ENCODE peak calls at places on chromosomes 12 and 14, in five cellular contexts. L is stimulated activated CD8-positive, alpha-beta memory T cell treated with anti-CD3 and anti-CD28 coated beads, Interleukin-12 subunit alpha, Interleukin-12 subunit beta, amount 100 ng/mL, for 4 hours; Q is adrenal gland; R is NCI-H774; X is NCI-H1436 treated with DMSO at 0.1 percent for 48 hours. M is an unnamed sample.

GRCh38 chr14:86787782-86788181 is 1205.2 kb downstream of the GALC start:
- DNase-seq in L (no peak), R (no peak), X (no peak), Q (no peak), M (no peak)

GRCh38 chr14:54173782-54174181 is 217.2 kb upstream of the BMP4 start:
- DNase-seq in L (no peak), X (no peak), Q (no peak), R (no peak), M (no peak)

GRCh38 chr14:96940009-96940408 is 142.8 kb downstream of the VRK1 start:
- DNase-seq in X (no peak), Q (no peak), L (no peak), R (no peak), M (no peak)

GRCh38 chr12:67442347-67442841 is 173.2 kb downstream of the CAND1 start:
- DNase-seq in L (no peak), Q (peak; percentile 44), X (no peak), R (no peak), M (no peak)

GRCh38 chr14:31122921-31123320 is 84.7 kb downstream of the HECTD1 start:
- DNase-seq in Q (no peak), X (no peak), R (no peak), L (no peak), M (no peak)

GRCh38 chr14:57383125-57383524 is 7.3 kb upstream of the NAA30 start:
- DNase-seq in Q (no peak), R (no peak), L (no peak), X (no peak), M (no peak)

GRCh38 chr14:64706552-64707193 is 2.4 kb downstream of the PLEKHG3 start:
- DNase-seq in R (no peak), L (no peak), X (no peak), Q (no peak), M (peak; percentile 49)

GRCh38 chr12:52346596-52346995 is 20.7 kb downstream of the KRT85 start:
- DNase-seq in Q (no peak), R (no peak), L (no peak), X (no peak), M (no peak)

GRCh38 chr14:45253070-45253753 is at the start of gene MIS18BP1:
- DNase-seq in Q (peak; percentile 95), X (peak; percentile 64), R (peak; percentile 96), L (peak; percentile 85), M (peak; percentile 96)

GRCh38 chr12:107843351-107844311 is 69.1 kb downstream of the ASCL4 start:
- DNase-seq in X (no peak), L (no peak), R (no peak), Q (no peak), M (no peak)

GRCh38 chr12:110269622-110270124 is 11.4 kb upstream of the ATP2A2 start:
- DNase-seq in R (no peak), L (no peak), X (no peak), Q (no peak), M (peak; percentile 20)

GRCh38 chr12:107684990-107685359 is 624 bp upstream of the PWP1 start:
- DNase-seq in Q (no peak), R (peak; percentile 55), X (no peak), L (no peak), M (no peak)

GRCh38 chr14:62126885-62127478 is 364.8 kb downstream of the SNAPC1 start:
- DNase-seq in R (peak; percentile 42), Q (peak; percentile 17), X (peak; percentile 30), L (no peak), M (no peak)

GRCh38 chr12:12197128-12197527 is 69.7 kb downstream of the LRP6 start:
- DNase-seq in R (no peak), X (no peak), Q (no peak), L (no peak), M (no peak)

GRCh38 chr12:76698966-76699365 is 64.9 kb upstream of the ZDHHC17 start:
- DNase-seq in Q (no peak), X (no peak), L (no peak), R (no peak), M (no peak)

GRCh38 chr12:29537292-29537691 is 39.8 kb upstream of the OVCH1 start:
- DNase-seq in L (no peak), Q (no peak), X (no peak), R (no peak), M (no peak)

GRCh38 chr12:80262372-80263170 is 163.2 kb downstream of the OTOGL start:
- DNase-seq in X (no peak), Q (no peak), L (no peak), R (no peak), M (no peak)

GRCh38 chr14:28751467-28752058 is 15.0 kb upstream of the FOXG1 start:
- DNase-seq in R (peak; percentile 73), Q (peak; percentile 39), X (no peak), L (no peak), M (no peak)

GRCh38 chr12:130933269-130933995 is 20.3 kb upstream of the ADGRD1 start:
- DNase-seq in L (no peak), R (no peak), X (no peak), Q (no peak), M (peak; percentile 81)

GRCh38 chr12:121579190-121579791 is 1.5 kb downstream of the KDM2B start:
- DNase-seq in X (no peak), L (peak; percentile 22), Q (peak; percentile 45), R (no peak), M (peak; percentile 60)

GRCh38 chr14:65833256-65833880 is 420.8 kb downstream of the FUT8 start:
- DNase-seq in R (no peak), Q (peak; percentile 25), X (no peak), L (no peak), M (no peak)

GRCh38 chr12:49028666-49029275 is 10.2 kb upstream of the PRKAG1 start:
- DNase-seq in L (no peak), R (no peak), X (no peak), Q (no peak), M (no peak)

GRCh38 chr12:89544027-89544426 is 18.2 kb upstream of the POC1B start:
- DNase-seq in L (no peak), Q (no peak), X (no peak), R (no peak), M (no peak)

GRCh38 chr14:85517113-85517688 is 12.7 kb upstream of the FLRT2 start:
- DNase-seq in L (no peak), Q (no peak), R (no peak), X (no peak), M (no peak)

GRCh38 chr12:42097971-42098370 is 46.7 kb downstream of the GXYLT1 start:
- DNase-seq in R (no peak), X (no peak), L (no peak), Q (no peak), M (no peak)

GRCh38 chr12:32918890-32919791 is 22.6 kb upstream of the PKP2 start:
- DNase-seq in Q (no peak), R (peak; percentile 23), L (no peak), X (no peak), M (no peak)

GRCh38 chr14:32720927-32721326 is 217.8 kb upstream of the NPAS3 start:
- DNase-seq in Q (no peak), L (no peak), X (no peak), R (no peak), M (no peak)

GRCh38 chr14:87615822-87616679 is 376.9 kb downstream of the GALC start:
- DNase-seq in R (peak; percentile 34), L (no peak), Q (peak; percentile 44), X (no peak), M (no peak)

GRCh38 chr12:124126950-124127349 is 153.9 kb downstream of the ZNF664 start:
- DNase-seq in L (no peak), X (no peak), Q (no peak), R (no peak), M (no peak)

GRCh38 chr14:25055998-25056687 is 6.2 kb upstream of the STXBP6 start:
- DNase-seq in L (no peak), R (no peak), Q (no peak), X (no peak), M (no peak)

GRCh38 chr14:79080040-79080439 is 909.9 kb downstream of the NRXN3 start:
- DNase-seq in X (no peak), L (no peak), Q (no peak), R (no peak), M (no peak)

GRCh38 chr12:83003026-83003425 is 316.3 kb downstream of the TMTC2 start:
- DNase-seq in Q (no peak), R (no peak), X (no peak), L (no peak), M (no peak)

GRCh38 chr14:102209224-102209966 is 69.7 kb downstream of the WDR20 start:
- DNase-seq in X (no peak), R (no peak), Q (peak; percentile 58), L (no peak), M (no peak)

GRCh38 chr14:101598159-101598558 is 36.9 kb downstream of the DIO3 start:
- DNase-seq in Q (no peak), L (no peak), X (no peak), R (no peak), M (no peak)

GRCh38 chr12:111570090-111570961 is 28.8 kb downstream of the ATXN2 start:
- DNase-seq in Q (no peak), R (no peak), L (no peak), X (no peak), M (no peak)

GRCh38 chr12:129106772-129107171 is 253.5 kb downstream of the GLT1D1 start:
- DNase-seq in R (no peak), X (no peak), L (no peak), Q (no peak), M (no peak)

GRCh38 chr12:124756151-124756550 is 107.5 kb downstream of the SCARB1 start:
- DNase-seq in L (no peak), Q (no peak), X (no peak), R (no peak), M (no peak)